ENCODE peak calls at places on chromosome 12, in six cellular contexts. R is endothelial cell of umbilical vein; S is CD4-positive, alpha-beta memory T cell; N is heart left ventricle; C is right lobe of liver; G is HCT116. B is an unnamed sample.

GRCh38 chr12:29562167-29562776 is 64.8 kb upstream of the OVCH1 start:
- DNase-seq in R (peak; percentile 96), S (no peak), N (peak; percentile 57), C (no peak), G (no peak), B (no peak)

GRCh38 chr12:78035913-78036658 is 205.4 kb downstream of the NAV3 start:
- DNase-seq in R (no peak), S (no peak), N (no peak), C (no peak), G (no peak), B (no peak)

GRCh38 chr12:11540156-11540555 is 109.3 kb upstream of the ETV6 start:
- DNase-seq in R (no peak), S (no peak), N (no peak), C (no peak), G (no peak), B (no peak)

GRCh38 chr12:15600223-15600935 is 188.8 kb downstream of the EPS8 start:
- DNase-seq in R (no peak), S (no peak), N (no peak), C (no peak), G (no peak), B (no peak)

GRCh38 chr12:113103756-113104450 is 31.7 kb downstream of the RASAL1 start:
- DNase-seq in R (no peak), S (peak; percentile 68), N (no peak), C (no peak), G (no peak), B (peak; percentile 72)

GRCh38 chr12:121626853-121627623 is 708 bp downstream of the ORAI1 start:
- DNase-seq in R (peak; percentile 80), S (peak; percentile 78), N (peak; percentile 57), C (peak; percentile 78), G (no peak), B (peak; percentile 70)

GRCh38 chr12:78293039-78293686 is 462.5 kb downstream of the NAV3 start:
- DNase-seq in R (peak; percentile 18), S (no peak), N (no peak), C (no peak), G (no peak), B (no peak)

GRCh38 chr12:51240971-51241370 is 2.3 kb downstream of the DAZAP2 start:
- DNase-seq in R (no peak), S (no peak), N (no peak), C (no peak), G (no peak), B (no peak)

GRCh38 chr12:76694369-76694768 is 69.5 kb upstream of the ZDHHC17 start:
- DNase-seq in R (no peak), S (no peak), N (no peak), C (no peak), G (no peak), B (peak; percentile 57)

GRCh38 chr12:28189774-28190320 is 409 bp upstream of the CCDC91 start:
- DNase-seq in R (no peak), S (no peak), N (no peak), C (no peak), G (no peak), B (peak; percentile 7)

GRCh38 chr12:112126916-112127315 is 1.6 kb downstream of the TRAFD1 start:
- DNase-seq in R (no peak), S (no peak), N (no peak), C (no peak), G (no peak), B (no peak)

GRCh38 chr12:106248849-106249371 is 1.1 kb upstream of the CKAP4 start:
- DNase-seq in R (peak; percentile 76), S (peak; percentile 61), N (no peak), C (no peak), G (no peak), B (no peak)

GRCh38 chr12:52182456-52182855 is 9.4 kb downstream of the KRT80 start:
- DNase-seq in R (no peak), S (no peak), N (no peak), C (no peak), G (no peak), B (no peak)

GRCh38 chr12:49232940-49233841 is 31.7 kb upstream of the TUBA1C start:
- DNase-seq in R (peak; percentile 71), S (no peak), N (peak; percentile 66), C (peak; percentile 66), G (no peak), B (no peak)

GRCh38 chr12:52522346-52523011 is 2.3 kb upstream of the KRT5 start:
- DNase-seq in R (no peak), S (no peak), N (no peak), C (no peak), G (peak; percentile 27), B (peak; percentile 70)

GRCh38 chr12:51351913-51352532 is 5.5 kb upstream of the CELA1 start:
- DNase-seq in R (peak; percentile 66), S (peak; percentile 50), N (no peak), C (no peak), G (peak; percentile 27), B (peak; percentile 29)

GRCh38 chr12:69686731-69687130 is 12.4 kb downstream of the BEST3 start:
- DNase-seq in R (peak; percentile 19), S (no peak), N (no peak), C (no peak), G (no peak), B (no peak)

GRCh38 chr12:40330180-40330579 is 105.4 kb downstream of the LRRK2 start:
- DNase-seq in R (no peak), S (no peak), N (no peak), C (no peak), G (no peak), B (no peak)
- H3K4me1 ChIP-seq in R (no peaks in the 10 kb centered on the region), S (no peaks in the 10 kb centered on the region), N (no peaks in the 10 kb centered on the region), C (no peaks in the 10 kb centered on the region), G (peaks cover 7% of the 10 kb centered on the region), B (no peaks in the 10 kb centered on the region)

GRCh38 chr12:110135806-110136205 is 11.6 kb downstream of the IFT81 start:
- DNase-seq in R (no peak), S (no peak), N (no peak), C (no peak), G (no peak), B (no peak)

GRCh38 chr12:110137786-110138185 is 13.6 kb downstream of the IFT81 start:
- DNase-seq in R (no peak), S (no peak), N (no peak), C (no peak), G (no peak), B (no peak)

DNA sequence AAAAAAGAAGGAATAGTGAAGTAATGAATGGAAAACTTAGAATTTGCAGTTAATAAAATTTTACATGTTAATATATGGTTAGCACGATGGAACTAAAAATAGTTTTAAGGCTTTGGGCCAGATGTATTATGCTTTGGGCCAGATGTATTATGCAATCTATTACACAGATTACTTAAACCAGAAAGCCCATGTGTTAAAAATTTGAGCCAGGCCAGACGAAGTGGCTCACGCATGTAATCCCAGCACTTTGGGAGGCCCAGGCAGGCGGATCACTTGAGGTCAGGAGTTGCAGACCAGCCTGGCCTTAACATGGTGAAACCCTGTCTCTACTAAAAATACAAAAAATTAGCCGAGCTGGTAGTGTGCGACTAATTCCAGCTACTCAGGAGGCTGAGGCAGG is 17.2 kb downstream of the IFT81 start:
- DNase-seq in R (no peak), S (no peak), N (peak; percentile 34), C (peak; percentile 57), G (no peak), B (no peak)
- H3K36me3 ChIP-seq in R (no peaks in the 10 kb centered on the region), S (no peaks in the 10 kb centered on the region), N (peaks cover 10% of the 10 kb centered on the region), C (no peaks in the 10 kb centered on the region), G (no peaks in the 10 kb centered on the region), B (peaks cover 8% of the 10 kb centered on the region)

GRCh38 chr12:116127858-116128257 is 149.6 kb downstream of the MED13L start:
- DNase-seq in R (no peak), S (no peak), N (no peak), C (no peak), G (no peak), B (no peak)
- H3K4me1 ChIP-seq in R (peaks cover 26% of the 10 kb centered on the region), S (peaks cover 55% of the 10 kb centered on the region), N (peaks cover 2% of the 10 kb centered on the region), C (no peaks in the 10 kb centered on the region), G (peaks cover 42% of the 10 kb centered on the region), B (peaks cover 64% of the 10 kb centered on the region)

DNA sequence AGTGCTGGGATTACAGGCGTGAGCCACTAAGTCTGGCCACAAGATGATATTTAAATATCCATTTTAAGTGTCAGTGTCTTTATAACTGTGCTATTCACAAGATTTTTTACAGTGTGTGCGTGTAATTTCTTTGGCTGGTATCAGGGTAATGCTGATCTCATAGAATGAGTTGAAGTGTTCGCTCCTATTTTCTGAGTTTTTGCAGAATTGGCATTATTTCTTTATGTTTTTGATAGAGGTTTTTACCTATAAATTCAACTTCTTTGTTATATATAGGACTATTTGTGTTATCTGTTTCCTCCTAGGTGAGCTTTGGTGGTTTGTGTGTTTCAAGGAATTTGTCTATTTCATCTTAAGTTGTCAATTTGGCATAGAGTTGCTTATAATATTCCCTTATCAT is 45.6 kb downstream of the FOXN4 start:
- DNase-seq in R (no peak), S (no peak), N (no peak), C (no peak), G (no peak), B (no peak)
- H3K36me3 ChIP-seq in R (no peaks in the 10 kb centered on the region), S (no peaks in the 10 kb centered on the region), N (peaks cover 27% of the 10 kb centered on the region), C (peaks cover 22% of the 10 kb centered on the region), G (no peaks in the 10 kb centered on the region), B (peaks cover 83% of the 10 kb centered on the region)

GRCh38 chr12:90987520-90987919 is 17.3 kb downstream of the EPYC start:
- DNase-seq in R (no peak), S (no peak), N (no peak), C (no peak), G (no peak), B (no peak)
- H3K4me1 ChIP-seq in R (no peaks in the 10 kb centered on the region), S (no peaks in the 10 kb centered on the region), N (no peaks in the 10 kb centered on the region), C (no peaks in the 10 kb centered on the region), G (no peaks in the 10 kb centered on the region), B (no peaks in the 10 kb centered on the region)

GRCh38 chr12:117089463-117089862 is 9.8 kb downstream of the TESC start:
- DNase-seq in R (no peak), S (no peak), N (no peak), C (no peak), G (no peak), B (no peak)
- H3K36me3 ChIP-seq in R (no peaks in the 10 kb centered on the region), S (no peaks in the 10 kb centered on the region), N (no peaks in the 10 kb centered on the region), C (no peaks in the 10 kb centered on the region), G (no peaks in the 10 kb centered on the region), B (no peaks in the 10 kb centered on the region)

DNA sequence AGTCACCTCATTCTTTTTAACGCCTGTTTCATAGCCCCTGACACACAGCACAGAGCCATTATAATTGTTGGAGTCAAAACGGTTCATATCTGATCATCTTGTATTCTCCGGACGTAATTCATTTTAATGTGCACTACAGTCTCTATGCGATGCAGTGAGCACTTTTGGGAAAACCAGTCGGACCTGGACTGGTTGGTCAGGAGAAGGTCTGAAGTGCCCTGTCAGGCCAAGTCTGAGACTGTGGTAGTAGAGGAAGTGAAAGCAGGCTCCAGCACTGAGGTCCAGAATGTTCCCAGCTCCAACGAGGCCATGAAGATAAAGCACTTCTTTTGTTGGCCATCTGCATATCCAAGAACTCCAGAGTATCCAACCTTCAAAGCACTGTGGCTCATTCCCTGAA is 117.1 kb upstream of the NCOR2 start:
- DNase-seq in R (peak; percentile 36), S (no peak), N (no peak), C (no peak), G (no peak), B (no peak)
- H3K4me1 ChIP-seq in R (peaks cover 56% of the 10 kb centered on the region), S (peaks cover 17% of the 10 kb centered on the region), N (peaks cover 16% of the 10 kb centered on the region), C (no peaks in the 10 kb centered on the region), G (peaks cover 66% of the 10 kb centered on the region), B (peaks cover 16% of the 10 kb centered on the region)